ENCODE peak calls at places on chromosomes 4 and X, in five cellular contexts. A is psoas muscle, Z is body of pancreas, Y is lower lobe of right lung, C is GM23338. P is an unnamed sample. For H3K4me1, the result is how much of the 10 kb centered on the place peaks cover.

GRCh38 chr4:76554630-76555029 is 119.6 kb downstream of the SHROOM3 start:
- DNase-seq in A (no peak), Z (no peak), Y (no peak), C (no peak), P (no peak)

GRCh38 chr4:136768925-136769275 is 763.4 kb downstream of the PCDH18 start:
- DNase-seq in A (no peak), Z (no peak), Y (no peak), C (no peak), P (no peak)

GRCh38 chr4:187065396-187065795 is 341.7 kb upstream of the FAT1 start:
- DNase-seq in A (no peak), Z (no peak), Y (no peak), C (no peak), P (no peak)

GRCh38 chr4:75869100-75869499 is 33.2 kb downstream of the PPEF2 start:
- DNase-seq in A (no peak), Z (no peak), Y (no peak), C (no peak), P (no peak)

GRCh38 chrX:155148724-155149537 is 67.3 kb upstream of the VBP1 start:
- DNase-seq in A (no peak), Z (peak), Y (no peak), C (peak), P (no peak)

GRCh38 chrX:981791-982626 is 230.4 kb downstream of the CRLF2 start:
- DNase-seq in A (no peak), Z (no peak), Y (no peak), C (peak), P (no peak)

GRCh38 chrX:1932231-1932630 is 317.4 kb downstream of the ASMT start:
- DNase-seq in A (no peak), Z (no peak), Y (no peak), C (no peak), P (no peak)

GRCh38 chrX:10833299-10834169 is 213.1 kb upstream of the MID1 start:
- DNase-seq in A (no peak), Z (peak), Y (peak), C (peak), P (peak)

GRCh38 chr4:92091335-92091734 is 212.4 kb upstream of the GRID2 start:
- DNase-seq in A (no peak), Z (no peak), Y (no peak), C (peak), P (no peak)

GRCh38 chr4:151810476-151810875 is 49.7 kb upstream of the GATB start:
- DNase-seq in A (no peak), Z (no peak), Y (no peak), C (no peak), P (no peak)

GRCh38 chr4:122827258-122827887 is 742 bp downstream of the FGF2 start:
- DNase-seq in A (peak), Z (peak), Y (no peak), C (peak), P (peak)

GRCh38 chr4:23202712-23203247 is 510.0 kb downstream of the GBA3 start:
- DNase-seq in A (no peak), Z (no peak), Y (no peak), C (no peak), P (no peak)

GRCh38 chrX:102339312-102340298 is 92.6 kb downstream of the NXF2 start:
- DNase-seq in A (no peak), Z (peak), Y (peak), C (peak), P (no peak)

GRCh38 chr4:102625232-102625930 is 124.2 kb downstream of the NFKB1 start:
- DNase-seq in A (no peak), Z (no peak), Y (peak), C (peak), P (peak)

GRCh38 chrX:71017396-71017939 is 50.7 kb downstream of the SNX12 start:
- DNase-seq in A (no peak), Z (no peak), Y (no peak), C (no peak), P (no peak)

GRCh38 chr4:85761803-85762202 is 286.9 kb downstream of the ARHGAP24 start:
- DNase-seq in A (peak), Z (peak), Y (peak), C (no peak), P (no peak)

GRCh38 chr4:52760256-52760655 is 9.0 kb upstream of the ERVMER34-1 start:
- DNase-seq in A (no peak), Z (no peak), Y (no peak), C (no peak), P (no peak)

GRCh38 chrX:49309401-49309981 is 6.0 kb downstream of the GAGE10 start:
- DNase-seq in A (no peak), Z (no peak), Y (no peak), C (peak), P (no peak)

GRCh38 chr4:15963568-15963967 is 593 bp upstream of the FGFBP2 start:
- DNase-seq in A (no peak), Z (no peak), Y (peak), C (no peak), P (no peak)

GRCh38 chr4:125639182-125639621 is 324.4 kb downstream of the FAT4 start:
- DNase-seq in A (no peak), Z (no peak), Y (no peak), C (peak), P (no peak)

GRCh38 chrX:50115973-50116372 is 84.8 kb downstream of the AKAP4 start:
- DNase-seq in A (no peak), Z (no peak), Y (no peak), C (no peak), P (no peak)

GRCh38 chrX:131816551-131817136 is 206.5 kb upstream of the STK26 start:
- DNase-seq in A (peak), Z (peak), Y (no peak), C (no peak), P (peak)

GRCh38 chrX:70087857-70088256 is 25.6 kb downstream of the OTUD6A start:
- DNase-seq in A (no peak), Z (peak), Y (no peak), C (no peak), P (no peak)

GRCh38 chr4:75848891-75849290 is 53.4 kb downstream of the PPEF2 start:
- DNase-seq in A (no peak), Z (no peak), Y (no peak), C (no peak), P (no peak)

GRCh38 chr4:121900132-121900983 is 30.1 kb upstream of the BBS7 start:
- DNase-seq in A (no peak), Z (peak), Y (no peak), C (peak), P (peak)

GRCh38 chr4:7906171-7906581 is 33.5 kb downstream of the AFAP1 start:
- DNase-seq in A (no peak), Z (no peak), Y (no peak), C (no peak), P (no peak)
- H3K4me1 ChIP-seq in A (under half), Z (under half), Y (under half), C (half or more), P (under half)

GRCh38 chrX:129754266-129755024 is 15.7 kb downstream of the XPNPEP2 start:
- DNase-seq in A (peak), Z (no peak), Y (no peak), C (peak), P (no peak)
- H3K4me1 ChIP-seq in A (under half), Z (under half), Y (under half), C (under half), P (under half)

GRCh38 chr4:80507507-80507906 is 172.0 kb downstream of the CFAP299 start:
- DNase-seq in A (no peak), Z (no peak), Y (no peak), C (no peak), P (no peak)
- H3K4me1 ChIP-seq in A (under half), Z (under half), Y (under half), C (under half), P (under half)

DNA sequence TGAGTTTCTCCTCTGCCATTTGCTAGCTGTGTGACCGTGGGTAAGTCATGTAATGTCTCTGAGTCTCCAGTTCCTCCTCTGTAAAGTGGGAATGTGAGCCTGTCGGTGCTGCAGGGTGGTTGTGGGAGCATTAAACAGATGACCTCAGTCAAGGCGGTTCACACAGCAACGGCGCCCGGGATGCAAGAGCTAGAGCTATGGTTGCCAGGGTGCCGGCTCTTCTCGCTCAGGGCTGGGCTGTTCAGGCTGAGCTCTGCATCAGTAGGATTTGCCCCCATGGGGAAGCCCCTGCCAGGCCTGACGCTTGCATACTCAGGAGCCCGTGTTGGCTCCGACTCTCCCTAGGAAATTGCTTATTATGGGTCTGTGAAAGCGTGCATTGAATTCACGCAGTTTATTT is 67.4 kb downstream of the PSAPL1 start:
- DNase-seq in A (no peak), Z (no peak), Y (no peak), C (no peak), P (no peak)
- H3K4me1 ChIP-seq in A (under half), Z (under half), Y (under half), C (under half), P (under half)

GRCh38 chr4:169163495-169163894 is 107.3 kb downstream of the SH3RF1 start:
- DNase-seq in A (no peak), Z (no peak), Y (no peak), C (no peak), P (no peak)
- H3K4me1 ChIP-seq in A (under half), Z (under half), Y (under half), C (under half), P (under half)

DNA sequence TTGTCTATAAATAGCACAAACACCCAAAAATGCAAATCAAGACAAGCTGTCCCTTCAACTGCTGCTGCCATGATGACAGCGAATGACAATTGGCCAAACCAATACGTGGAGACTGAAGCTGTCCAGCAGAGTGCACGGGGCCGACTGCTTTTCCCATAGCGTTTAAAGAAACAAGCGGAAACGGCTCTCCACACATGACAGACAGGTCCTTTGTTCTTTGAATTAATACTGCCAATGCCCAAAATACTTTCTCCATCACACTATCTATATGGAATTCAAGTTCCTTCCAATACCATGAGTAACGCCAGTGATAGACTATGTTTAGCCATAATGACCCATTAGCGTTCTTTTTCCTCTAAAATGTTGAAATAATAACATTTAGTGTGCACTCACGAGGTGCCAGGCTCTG is 35.5 kb downstream of the AFAP1 start:
- DNase-seq in A (no peak), Z (no peak), Y (no peak), C (no peak), P (no peak)
- H3K4me1 ChIP-seq in A (under half), Z (under half), Y (under half), C (half or more), P (under half)

DNA sequence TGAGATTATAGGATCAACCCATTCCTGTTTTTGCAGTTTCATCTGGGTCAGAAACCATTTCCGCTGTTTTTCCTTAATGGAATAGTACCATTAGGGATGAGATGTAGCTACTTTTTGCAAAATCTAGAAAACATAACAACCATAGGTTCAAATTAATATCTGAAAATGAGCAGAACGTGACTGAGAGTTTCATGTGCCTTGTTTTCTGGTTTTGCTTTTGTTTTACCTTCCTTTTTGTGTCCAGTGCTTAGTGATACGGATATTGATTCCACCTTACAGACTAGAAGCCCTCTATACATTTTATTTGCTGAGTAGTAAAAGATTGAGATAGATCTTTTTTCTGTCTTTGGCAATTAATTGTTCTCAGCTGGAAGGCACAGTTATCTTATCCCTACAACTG is 46.5 kb downstream of the SNX25 start:
- DNase-seq in A (no peak), Z (no peak), Y (no peak), C (no peak), P (no peak)
- H3K4me1 ChIP-seq in A (under half), Z (under half), Y (under half), C (under half), P (under half)